ENCODE peak calls at places on chromosomes 2 and 18, in nine cellular contexts. I is astrocyte, V is lower lobe of right lung, J is small intestine, K is body of pancreas, U is gastrocnemius medialis, Q is psoas muscle, H is PC-9, B is left lung. P is an unnamed sample.

GRCh38 chr18:5456577-5457466 is 87.0 kb downstream of the EPB41L3 start:
- DNase-seq in H (no peak), U (no peak), K (no peak), Q (no peak), I (peak; percentile 29), B (no peak), J (no peak), V (no peak), P (no peak)

GRCh38 chr18:74255022-74255658 is 36.6 kb downstream of the CYB5A start:
- DNase-seq in J (no peak), I (peak; percentile 56), U (no peak), H (no peak), V (no peak), B (no peak), K (peak; percentile 41), Q (no peak), P (no peak)

GRCh38 chr2:58913082-58913726 is 672.1 kb upstream of the FANCL start:
- DNase-seq in J (no peak), U (no peak), K (no peak), Q (no peak), B (no peak), I (no peak), H (no peak), V (no peak), P (no peak)

GRCh38 chr2:207184348-207184747 is 18.6 kb upstream of the KLF7 start:
- DNase-seq in K (no peak), H (no peak), I (peak; percentile 85), U (no peak), J (no peak), V (no peak), Q (no peak), B (no peak), P (no peak)

GRCh38 chr18:35436076-35436649 is 59.0 kb upstream of the ZNF396 start:
- DNase-seq in U (no peak), J (no peak), I (peak; percentile 68), H (no peak), B (no peak), Q (no peak), K (no peak), V (no peak), P (no peak)

GRCh38 chr2:130759906-130760753 is 4.8 kb downstream of the AMER3 start:
- DNase-seq in U (no peak), K (peak; percentile 91), H (no peak), Q (no peak), V (no peak), B (no peak), I (no peak), J (no peak), P (no peak)

GRCh38 chr2:64359892-64360657 is 93.9 kb upstream of the LGALSL start:
- DNase-seq in Q (peak; percentile 83), K (peak; percentile 96), J (peak; percentile 96), U (peak; percentile 50), I (peak; percentile 89), H (peak; percentile 93), V (peak; percentile 59), B (peak; percentile 83), P (no peak)

GRCh38 chr2:204849887-204850286 is 304.6 kb downstream of the PARD3B start:
- DNase-seq in Q (no peak), J (peak; percentile 21), U (no peak), V (no peak), H (peak; percentile 3), I (no peak), K (no peak), B (no peak), P (no peak)

GRCh38 chr2:67210430-67210829 is 186.7 kb upstream of the ETAA1 start:
- DNase-seq in I (no peak), B (no peak), J (no peak), H (no peak), Q (no peak), U (no peak), V (no peak), K (no peak), P (no peak)

GRCh38 chr2:206260427-206261012 is 13.9 kb upstream of the ZDBF2 start:
- DNase-seq in K (no peak), I (no peak), B (no peak), J (peak; percentile 18), Q (no peak), V (no peak), H (no peak), U (no peak), P (no peak)

DNA sequence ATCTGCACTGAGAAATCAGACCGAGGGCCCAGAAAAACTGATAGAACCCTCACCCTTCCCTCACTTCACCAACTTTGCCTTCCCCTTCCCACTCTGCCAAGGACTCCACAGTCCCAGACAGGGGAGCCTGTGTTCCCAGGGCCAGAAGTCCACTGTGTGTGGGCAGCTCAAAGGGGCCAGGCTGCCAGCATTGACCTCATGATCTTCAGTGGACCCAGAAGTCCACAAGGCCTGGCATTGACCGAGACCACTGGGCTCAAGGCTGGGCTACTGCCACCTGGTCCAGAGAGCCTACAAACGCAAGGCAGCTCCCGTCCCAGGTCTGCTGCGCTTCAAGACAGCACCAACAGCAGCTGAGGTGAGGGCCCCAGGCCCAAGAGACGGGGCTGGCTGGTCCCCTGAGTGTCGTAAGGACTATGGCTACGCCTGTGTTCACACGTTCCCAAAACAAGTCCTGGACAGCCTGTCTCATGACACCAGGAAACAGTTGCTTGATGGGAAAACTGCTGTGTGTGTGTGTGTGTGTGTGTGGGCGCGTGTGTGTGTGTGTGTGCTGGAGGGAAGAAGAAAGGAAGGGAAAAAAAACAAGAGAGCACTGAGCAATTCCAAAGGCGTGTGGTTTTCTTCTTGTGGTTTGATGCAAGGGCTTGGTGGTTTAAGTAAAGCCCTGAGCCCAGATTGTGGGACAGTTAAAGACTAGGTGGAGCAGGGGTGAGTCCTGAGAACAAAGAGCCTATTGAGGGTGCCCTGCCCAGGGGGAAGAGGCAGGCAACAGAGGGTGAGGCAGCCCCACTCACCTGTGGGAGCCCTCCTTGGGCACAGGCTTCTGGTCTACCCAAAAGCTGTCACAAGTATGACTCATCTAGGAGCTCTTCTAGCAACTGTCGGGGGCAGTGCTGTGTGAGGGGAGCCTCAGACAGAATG is 46.6 kb upstream of the ZBTB7C start:
- DNase-seq in Q (no peak), K (no peak), I (peak; percentile 100), J (peak; percentile 58), U (no peak), V (no peak), H (peak; percentile 74), B (no peak), P (no peak)
- H3K27ac ChIP-seq in Q (no peak overlapping the region), K (no peak overlapping the region), I (no peak overlapping the region), J (peak overlapping the region; percentile 94), U (no peak overlapping the region), V (no peak overlapping the region), H (peak overlapping the region; percentile 89), B (no peak overlapping the region), P (no peak overlapping the region)

GRCh38 chr18:62863629-62864028 is 148.3 kb downstream of the PHLPP1 start:
- DNase-seq in K (no peak), H (peak; percentile 54), I (peak; percentile 61), V (no peak), B (no peak), J (no peak), Q (no peak), U (no peak), P (no peak)
- H3K4me1 ChIP-seq in K (peaks cover 12% of the 10 kb centered on the region), H (peaks cover 12% of the 10 kb centered on the region), I (peaks cover 9% of the 10 kb centered on the region), V (no peaks in the 10 kb centered on the region), B (peaks cover 2% of the 10 kb centered on the region), J (no peaks in the 10 kb centered on the region), Q (no peaks in the 10 kb centered on the region), U (peaks cover 5% of the 10 kb centered on the region), P (no peaks in the 10 kb centered on the region)

DNA sequence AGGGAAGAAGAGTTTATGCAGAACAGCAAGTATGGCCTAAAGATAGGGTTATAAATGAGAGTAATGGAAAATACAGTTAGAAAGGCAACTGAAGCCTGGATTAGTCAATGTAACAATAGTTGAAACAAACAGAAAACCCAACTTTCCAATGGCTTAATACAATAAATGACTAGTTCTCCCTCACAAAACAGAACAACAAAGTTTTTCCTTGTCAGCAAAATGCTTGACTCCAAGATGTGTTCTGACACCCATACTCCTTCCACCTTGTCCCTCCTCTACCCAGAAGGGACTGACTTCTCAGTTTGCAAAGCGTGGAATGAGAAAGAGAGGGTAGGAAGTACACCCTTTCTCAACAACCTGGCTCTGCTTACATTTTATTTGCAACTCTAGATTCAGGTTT is 191.4 kb upstream of the OSR1 start:
- DNase-seq in U (no peak), K (no peak), J (no peak), Q (no peak), H (no peak), I (no peak), V (no peak), B (no peak), P (no peak)
- H3K27ac ChIP-seq in U (no peak overlapping the region), K (no peak overlapping the region), J (no peak overlapping the region), Q (no peak overlapping the region), H (no peak overlapping the region), I (no peak overlapping the region), V (no peak overlapping the region), B (no peak overlapping the region), P (no peak overlapping the region)

GRCh38 chr2:25312958-25313710 is 28.6 kb downstream of the DNMT3A start:
- DNase-seq in K (no peak), J (no peak), V (no peak), Q (no peak), H (no peak), I (no peak), B (no peak), U (no peak), P (no peak)
- H3K4me1 ChIP-seq in K (peaks cover 69% of the 10 kb centered on the region), J (no peaks in the 10 kb centered on the region), V (peaks cover 54% of the 10 kb centered on the region), Q (peaks cover 79% of the 10 kb centered on the region), H (peaks cover 20% of the 10 kb centered on the region), I (peaks cover 6% of the 10 kb centered on the region), B (peaks cover 56% of the 10 kb centered on the region), U (peaks cover 76% of the 10 kb centered on the region), P (peaks cover 30% of the 10 kb centered on the region)